ENCODE peak calls at places on chromosomes 4 and X, in six cellular contexts. W is IMR-90, N is neuronal stem cell, C is H1, B is mesendoderm, K is trophoblast cell. E is an unnamed sample.

GRCh38 chrX:52261125-52261462 is 76.4 kb downstream of the MAGED4 start:
- DNase-seq in W (no peak), N (no peak), C (no peak), B (no peak), K (no peak), E (no peak)

GRCh38 chrX:10722804-10723364 is 102.5 kb upstream of the MID1 start:
- DNase-seq in W (peak; percentile 67), N (peak; percentile 39), C (peak; percentile 76), B (peak; percentile 61), K (peak; percentile 35), E (peak; percentile 37)

GRCh38 chr4:145804134-145804533 is 124.2 kb downstream of the C4orf51 start:
- DNase-seq in W (peak; percentile 95), N (no peak), C (no peak), B (no peak), K (peak; percentile 18), E (peak; percentile 77)

GRCh38 chrX:68273887-68274286 is 159.4 kb downstream of the OPHN1 start:
- DNase-seq in W (peak; percentile 17), N (no peak), C (no peak), B (peak; percentile 74), K (no peak), E (peak; percentile 12)

GRCh38 chr4:157075811-157076577 is at the start of gene GLRB:
- DNase-seq in W (peak; percentile 11), N (peak; percentile 31), C (peak; percentile 69), B (peak; percentile 26), K (peak; percentile 9), E (peak; percentile 48)

GRCh38 chrX:2262679-2263055 is 238.1 kb downstream of the DHRSX start:
- DNase-seq in W (no peak), N (no peak), C (no peak), B (peak; percentile 65), K (no peak), E (no peak)

GRCh38 chr4:81030061-81030616 is 369 bp upstream of the BMP3 start:
- DNase-seq in W (no peak), N (no peak), C (peak; percentile 44), B (peak; percentile 70), K (no peak), E (no peak)

GRCh38 chrX:154409222-154409871 is at the start of gene DNASE1L1:
- DNase-seq in W (peak; percentile 87), N (peak; percentile 69), C (peak; percentile 87), B (peak; percentile 96), K (peak; percentile 78), E (peak; percentile 91)

GRCh38 chr4:65661469-65661868 is 8.8 kb downstream of the EPHA5 start:
- DNase-seq in W (no peak), N (no peak), C (no peak), B (no peak), K (no peak), E (no peak)

GRCh38 chr4:23455482-23455881 is 434.4 kb downstream of the PPARGC1A start:
- DNase-seq in W (no peak), N (peak; percentile 35), C (peak; percentile 43), B (peak; percentile 73), K (no peak), E (no peak)

GRCh38 chrX:81528041-81528440 is 326.1 kb downstream of the SH3BGRL start:
- DNase-seq in W (no peak), N (no peak), C (no peak), B (no peak), K (no peak), E (no peak)

GRCh38 chr4:173211222-173211621 is 42.6 kb downstream of the GALNT7 start:
- DNase-seq in W (no peak), N (no peak), C (no peak), B (no peak), K (no peak), E (no peak)

GRCh38 chr4:78612398-78613005 is 60.9 kb downstream of the ANXA3 start:
- DNase-seq in W (peak; percentile 61), N (no peak), C (no peak), B (peak; percentile 25), K (no peak), E (peak; percentile 56)

GRCh38 chr4:140857111-140857510 is 100.9 kb upstream of the TBC1D9 start:
- DNase-seq in W (no peak), N (no peak), C (no peak), B (no peak), K (no peak), E (no peak)

GRCh38 chr4:2893772-2894171 is 50.1 kb downstream of the ADD1 start:
- DNase-seq in W (no peak), N (no peak), C (no peak), B (no peak), K (no peak), E (no peak)

GRCh38 chr4:151304755-151305154 is 20.6 kb downstream of the SH3D19 start:
- DNase-seq in W (no peak), N (no peak), C (no peak), B (peak; percentile 63), K (no peak), E (peak; percentile 10)

GRCh38 chr4:153014460-153014859 is 78.3 kb downstream of the FHDC1 start:
- DNase-seq in W (peak; percentile 8), N (no peak), C (no peak), B (no peak), K (peak; percentile 57), E (no peak)

GRCh38 chr4:83252782-83253405 is 31.7 kb downstream of the COQ2 start:
- DNase-seq in W (peak; percentile 54), N (peak; percentile 51), C (peak; percentile 79), B (peak; percentile 92), K (peak; percentile 71), E (peak; percentile 73)

GRCh38 chr4:4619821-4620220 is 78.0 kb upstream of the STX18 start:
- DNase-seq in W (no peak), N (no peak), C (no peak), B (no peak), K (peak; percentile 23), E (no peak)

GRCh38 chr4:51909236-51909703 is 66.3 kb downstream of the DCUN1D4 start:
- DNase-seq in W (no peak), N (no peak), C (no peak), B (peak; percentile 52), K (no peak), E (no peak)

GRCh38 chr4:92305148-92305877 is 1.5 kb downstream of the GRID2 start:
- DNase-seq in W (peak; percentile 32), N (peak; percentile 82), C (peak; percentile 93), B (peak; percentile 97), K (no peak), E (peak; percentile 49)

GRCh38 chrX:97909245-97909644 is 1025.5 kb downstream of the RPA4 start:
- DNase-seq in W (no peak), N (no peak), C (no peak), B (no peak), K (no peak), E (no peak)

GRCh38 chrX:26783512-26784225 is 567.7 kb downstream of the MAGEB5 start:
- DNase-seq in W (peak; percentile 11), N (peak; percentile 0), C (peak; percentile 44), B (peak; percentile 60), K (no peak), E (peak; percentile 5)

GRCh38 chr4:101763576-101763975 is 27.0 kb upstream of the BANK1 start:
- DNase-seq in W (no peak), N (no peak), C (no peak), B (no peak), K (no peak), E (no peak)

GRCh38 chr4:76781698-76782595 is 116.0 kb downstream of the SOWAHB start:
- DNase-seq in W (peak; percentile 98), N (no peak), C (no peak), B (peak; percentile 72), K (peak; percentile 22), E (peak; percentile 99)

GRCh38 chr4:81030617-81031388 is at the start of gene BMP3:
- DNase-seq in W (peak; percentile 18), N (peak; percentile 43), C (peak; percentile 73), B (peak; percentile 31), K (no peak), E (peak; percentile 14)

GRCh38 chrX:148885203-148885602 is 384.8 kb downstream of the AFF2 start:
- DNase-seq in W (no peak), N (no peak), C (no peak), B (peak; percentile 8), K (no peak), E (no peak)

GRCh38 chr4:94284889-94285288 is 57.7 kb downstream of the HPGDS start:
- DNase-seq in W (no peak), N (no peak), C (no peak), B (no peak), K (no peak), E (no peak)

GRCh38 chr4:182449960-182450359 is 206.8 kb downstream of the TENM3 start:
- DNase-seq in W (no peak), N (no peak), C (no peak), B (no peak), K (no peak), E (peak; percentile 5)

GRCh38 chr4:173748353-173748752 is 218.3 kb upstream of the HAND2 start:
- DNase-seq in W (peak; percentile 4), N (no peak), C (no peak), B (no peak), K (no peak), E (peak; percentile 41)

GRCh38 chr4:156686120-156686519 is 285.5 kb downstream of the PDGFC start:
- DNase-seq in W (peak; percentile 93), N (no peak), C (no peak), B (no peak), K (no peak), E (peak; percentile 73)

DNA sequence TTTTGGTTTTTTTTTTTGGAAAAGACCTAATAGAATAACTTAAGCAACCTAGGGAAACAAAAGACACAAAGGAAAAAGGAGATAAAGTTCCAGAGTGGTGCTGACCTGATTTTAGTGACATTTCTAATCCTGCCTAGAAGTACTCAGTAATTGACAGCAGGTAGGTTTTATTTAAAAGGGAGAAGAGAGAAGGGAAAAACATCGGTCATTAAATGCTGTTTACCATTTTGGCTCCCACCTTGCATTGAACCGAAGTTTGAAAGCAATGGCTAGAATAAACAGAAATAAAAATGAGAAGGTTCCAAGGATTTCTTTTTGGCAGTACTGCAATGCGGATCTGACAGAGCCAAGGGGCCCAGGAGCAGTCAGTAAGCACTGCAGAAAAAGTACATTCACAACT is 115.8 kb upstream of the MAOA start:
- DNase-seq in W (no peak), N (no peak), C (no peak), B (no peak), K (no peak), E (no peak)
- H2BK120ac ChIP-seq in W (no peak overlapping the region), N (no peak overlapping the region), C (no peak overlapping the region), B (no peak overlapping the region), K (no peak overlapping the region), E (no peak overlapping the region)

GRCh38 chrX:86013792-86014191 is 33.6 kb downstream of the CHM start:
- DNase-seq in W (no peak), N (no peak), C (no peak), B (no peak), K (no peak), E (no peak)
- H3K4me3 ChIP-seq in W (no peak overlapping the region), N (no peak overlapping the region), C (no peak overlapping the region), B (no peak overlapping the region), K (no peak overlapping the region), E (no peak overlapping the region)

DNA sequence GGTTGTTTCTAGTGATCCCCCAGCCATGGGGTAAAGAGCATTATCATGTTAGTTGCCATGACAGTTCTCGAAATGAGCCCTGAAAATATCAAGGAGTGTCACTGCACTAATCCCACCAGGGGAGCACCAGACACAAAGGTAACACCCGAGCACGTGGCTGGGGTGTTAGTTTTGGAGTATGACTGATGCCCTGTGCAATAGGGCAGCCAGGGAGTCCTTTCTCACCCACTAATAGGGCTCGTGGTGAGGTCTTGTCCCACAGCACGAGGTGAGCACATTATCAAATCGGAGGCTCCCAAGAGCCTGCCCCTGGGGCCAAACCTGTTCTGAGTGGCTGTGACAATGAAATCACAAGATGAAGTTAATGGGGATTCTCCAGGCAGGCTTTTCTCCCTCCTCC is 9.6 kb downstream of the MAMLD1 start:
- DNase-seq in W (no peak), N (no peak), C (no peak), B (no peak), K (no peak), E (no peak)
- H3K4me2 ChIP-seq in W (no peak overlapping the region), N (no peak overlapping the region), C (no peak overlapping the region), B (no peak overlapping the region), K (no peak overlapping the region), E (no peak overlapping the region)

GRCh38 chrX:119234931-119235555 is 1.0 kb upstream of the PGRMC1 start:
- DNase-seq in W (no peak), N (no peak), C (no peak), B (peak; percentile 66), K (no peak), E (no peak)
- H2BK120ac ChIP-seq in W (no peak overlapping the region), N (no peak overlapping the region), C (peak overlapping the region; percentile 38), B (no peak overlapping the region), K (no peak overlapping the region), E (no peak overlapping the region)